ENCODE peak calls at places on chromosome 11, in six cellular contexts. D is tibial artery; Y is right lobe of liver; V is fibroblast of lung; T is sigmoid colon; N is CD4-positive, alpha-beta memory T cell. F is an unnamed sample.

GRCh38 chr11:82003671-82004148 is 730.0 kb downstream of the FAM181B start:
- DNase-seq in D (no peak), Y (no peak), V (peak), T (no peak), N (no peak), F (no peak)

GRCh38 chr11:29018631-29019030 is 910.4 kb downstream of the METTL15 start:
- DNase-seq in D (no peak), Y (no peak), V (peak), T (no peak), N (no peak), F (no peak)

GRCh38 chr11:119635776-119636175 is 93.2 kb downstream of the NECTIN1 start:
- DNase-seq in D (no peak), Y (no peak), V (no peak), T (no peak), N (no peak), F (no peak)

GRCh38 chr11:86069408-86070086 is 663 bp upstream of the PICALM start:
- DNase-seq in D (peak), Y (no peak), V (peak), T (peak), N (no peak), F (peak)

GRCh38 chr11:2214527-2215229 is 43.1 kb upstream of the TH start:
- DNase-seq in D (no peak), Y (peak), V (no peak), T (peak), N (no peak), F (peak)

GRCh38 chr11:100861221-100861620 is 174.1 kb downstream of the ARHGAP42 start:
- DNase-seq in D (no peak), Y (no peak), V (no peak), T (no peak), N (no peak), F (no peak)

GRCh38 chr11:115761817-115762216 is 257.6 kb upstream of the CADM1 start:
- DNase-seq in D (no peak), Y (no peak), V (no peak), T (no peak), N (no peak), F (no peak)

GRCh38 chr11:102940714-102941588 is 14.6 kb downstream of the MMP13 start:
- DNase-seq in D (no peak), Y (no peak), V (peak), T (no peak), N (peak), F (no peak)

GRCh38 chr11:119041821-119042514 is 11.3 kb upstream of the SLC37A4 start:
- DNase-seq in D (no peak), Y (no peak), V (no peak), T (no peak), N (no peak), F (no peak)

GRCh38 chr11:31995525-31996123 is 95.2 kb upstream of the RCN1 start:
- DNase-seq in D (no peak), Y (no peak), V (peak), T (no peak), N (no peak), F (no peak)

GRCh38 chr11:8217926-8218325 is 45.8 kb downstream of the LMO1 start:
- DNase-seq in D (no peak), Y (no peak), V (no peak), T (no peak), N (no peak), F (no peak)

GRCh38 chr11:122633219-122633829 is 22.2 kb upstream of the UBASH3B start:
- DNase-seq in D (no peak), Y (no peak), V (peak), T (peak), N (peak), F (no peak)

GRCh38 chr11:63537293-63538101 is 889 bp downstream of the PLAAT4 start:
- DNase-seq in D (peak), Y (peak), V (peak), T (peak), N (no peak), F (no peak)

GRCh38 chr11:107857550-107858216 is 904 bp downstream of the SLC35F2 start:
- DNase-seq in D (no peak), Y (no peak), V (peak), T (peak), N (no peak), F (no peak)

GRCh38 chr11:107856981-107857517 is 1.5 kb downstream of the SLC35F2 start:
- DNase-seq in D (peak), Y (no peak), V (no peak), T (no peak), N (no peak), F (no peak)

GRCh38 chr11:107860688-107861087 is 2.1 kb upstream of the SLC35F2 start:
- DNase-seq in D (no peak), Y (no peak), V (no peak), T (peak), N (no peak), F (no peak)

GRCh38 chr11:107858217-107859070 is at the start of gene SLC35F2:
- DNase-seq in D (peak), Y (peak), V (peak), T (peak), N (peak), F (peak)

GRCh38 chr11:107859459-107860239 is 1.1 kb upstream of the SLC35F2 start:
- DNase-seq in D (peak), Y (peak), V (no peak), T (peak), N (peak), F (peak)
- H3K4me3 ChIP-seq in D (peak), Y (peak), V (peak), T (peak), N (peak), F (peak)

GRCh38 chr11:95363710-95364109 is 132.7 kb upstream of the SESN3 start:
- DNase-seq in D (no peak), Y (no peak), V (no peak), T (no peak), N (no peak), F (no peak)
- H3K27ac ChIP-seq in D (peak), Y (no peak), V (no peak), T (no peak), N (no peak), F (no peak)

DNA sequence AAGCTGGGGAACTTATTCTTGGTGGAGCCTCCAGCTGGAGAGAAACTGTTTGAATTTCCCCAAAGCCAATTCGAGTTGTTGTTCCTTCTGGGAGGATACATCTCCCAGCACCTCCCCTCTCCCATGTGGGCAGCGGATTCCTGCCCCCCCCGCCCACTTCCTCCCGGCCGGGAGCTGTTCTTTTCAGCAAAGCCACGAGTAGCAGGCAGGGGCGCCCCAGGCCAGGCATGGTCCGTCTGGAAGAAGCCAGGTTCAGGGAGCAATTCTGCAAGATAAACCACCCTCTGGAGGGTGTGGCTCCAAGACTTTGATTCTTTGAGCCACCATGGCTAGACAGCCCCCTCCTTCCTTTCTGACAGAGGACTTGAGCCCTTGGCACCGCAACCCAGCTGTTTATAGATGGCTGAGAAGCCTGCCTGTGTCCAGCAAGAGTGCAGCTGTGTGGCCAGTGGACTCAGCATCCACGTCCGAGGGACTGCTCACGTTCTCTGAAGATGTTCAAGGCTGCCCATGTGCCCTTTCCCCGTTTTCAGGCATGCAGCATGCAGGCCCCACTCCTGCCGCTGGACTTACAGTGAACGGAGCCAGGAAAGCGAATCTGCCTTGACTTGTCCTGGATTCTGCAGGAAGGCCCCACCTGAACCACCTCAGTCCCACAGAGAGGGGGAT is 170.3 kb downstream of the CTTN start:
- DNase-seq in D (peak), Y (no peak), V (peak), T (no peak), N (no peak), F (peak)
- H3K4me3 ChIP-seq in D (peak), Y (no peak), V (no peak), T (peak), N (no peak), F (peak)

DNA sequence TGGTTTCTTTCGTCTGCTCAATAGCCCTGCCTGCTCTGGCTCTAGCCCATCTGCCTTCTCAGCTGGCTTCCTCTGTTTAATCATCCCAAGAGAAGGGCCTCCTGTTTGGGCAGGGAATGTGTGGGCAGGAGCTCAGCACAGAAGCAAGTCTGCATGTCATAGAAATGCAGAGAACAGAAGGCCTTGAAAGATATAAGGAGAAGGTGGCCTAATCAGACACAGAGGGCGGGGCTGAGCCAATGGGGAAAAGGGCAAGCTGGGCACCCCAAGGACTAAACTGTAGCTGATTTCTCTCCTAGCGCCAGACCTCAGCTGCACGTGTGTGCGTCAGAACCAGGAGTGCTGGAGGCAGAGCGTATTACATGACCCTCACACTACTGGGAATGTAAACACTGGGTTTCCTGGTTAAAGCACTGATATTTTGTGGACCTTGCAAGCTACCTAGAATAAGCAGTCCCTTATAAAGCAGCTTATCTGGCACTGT is 7.6 kb upstream of the CCKBR start:
- DNase-seq in D (no peak), Y (no peak), V (peak), T (no peak), N (no peak), F (no peak)
- H3K27ac ChIP-seq in D (no peak), Y (no peak), V (no peak), T (peak), N (no peak), F (no peak)

F was measured in aorta.